ENCODE peak calls at places on chromosomes 3 and 15, in nine cellular contexts. One of them, this sample, is unnamed.

GRCh38 chr15:62119224-62119925 is 45.7 kb downstream of the C2CD4B start:
- DNase-seq in H9: no peak
- DNase-seq in colonic mucosa: no peak
- DNase-seq in brain microvascular endothelial cell: peak; percentile 92
- DNase-seq in spleen: no peak
- DNase-seq in astrocyte: peak; percentile 97
- DNase-seq in ovary: no peak
- DNase-seq in esophagus muscularis mucosa: no peak
- DNase-seq in psoas muscle: no peak
- DNase-seq in this sample: no peak

GRCh38 chr3:13149331-13150203 is 76.3 kb upstream of the IQSEC1 start:
- DNase-seq in psoas muscle: no peak
- DNase-seq in ovary: no peak
- DNase-seq in H9: no peak
- DNase-seq in spleen: peak; percentile 59
- DNase-seq in esophagus muscularis mucosa: no peak
- DNase-seq in colonic mucosa: no peak
- DNase-seq in brain microvascular endothelial cell: no peak
- DNase-seq in astrocyte: no peak
- DNase-seq in this sample: no peak

GRCh38 chr15:38623744-38624143 is 59.1 kb upstream of the RASGRP1 start:
- DNase-seq in spleen: no peak
- DNase-seq in colonic mucosa: no peak
- DNase-seq in psoas muscle: peak; percentile 16
- DNase-seq in esophagus muscularis mucosa: no peak
- DNase-seq in astrocyte: no peak
- DNase-seq in ovary: no peak
- DNase-seq in H9: no peak
- DNase-seq in brain microvascular endothelial cell: no peak
- DNase-seq in this sample: no peak

GRCh38 chr3:38454179-38454883 is 641 bp downstream of the ACVR2B start:
- DNase-seq in esophagus muscularis mucosa: no peak
- DNase-seq in psoas muscle: peak; percentile 39
- DNase-seq in astrocyte: no peak
- DNase-seq in colonic mucosa: peak; percentile 69
- DNase-seq in spleen: peak; percentile 79
- DNase-seq in H9: no peak
- DNase-seq in brain microvascular endothelial cell: no peak
- DNase-seq in ovary: peak; percentile 63
- DNase-seq in this sample: peak; percentile 44

GRCh38 chr3:178048768-178049167 is 487.5 kb upstream of the KCNMB2 start:
- DNase-seq in colonic mucosa: no peak
- DNase-seq in H9: no peak
- DNase-seq in psoas muscle: no peak
- DNase-seq in esophagus muscularis mucosa: no peak
- DNase-seq in brain microvascular endothelial cell: no peak
- DNase-seq in spleen: no peak
- DNase-seq in astrocyte: no peak
- DNase-seq in ovary: no peak
- DNase-seq in this sample: no peak

GRCh38 chr15:23753248-23753647 is 66.1 kb upstream of the NDN start:
- DNase-seq in esophagus muscularis mucosa: no peak
- DNase-seq in spleen: no peak
- DNase-seq in brain microvascular endothelial cell: no peak
- DNase-seq in psoas muscle: no peak
- DNase-seq in ovary: no peak
- DNase-seq in H9: no peak
- DNase-seq in colonic mucosa: no peak
- DNase-seq in astrocyte: no peak
- DNase-seq in this sample: no peak

GRCh38 chr3:170811515-170811914 is 58.5 kb downstream of the RPL22L1 start:
- DNase-seq in H9: no peak
- DNase-seq in brain microvascular endothelial cell: peak; percentile 18
- DNase-seq in colonic mucosa: no peak
- DNase-seq in spleen: no peak
- DNase-seq in esophagus muscularis mucosa: no peak
- DNase-seq in psoas muscle: no peak
- DNase-seq in astrocyte: peak; percentile 58
- DNase-seq in ovary: no peak
- DNase-seq in this sample: no peak

GRCh38 chr3:112979244-112979832 is 4.4 kb upstream of the CD200R1 start:
- DNase-seq in psoas muscle: no peak
- DNase-seq in brain microvascular endothelial cell: no peak
- DNase-seq in ovary: no peak
- DNase-seq in esophagus muscularis mucosa: no peak
- DNase-seq in spleen: no peak
- DNase-seq in astrocyte: peak; percentile 12
- DNase-seq in colonic mucosa: no peak
- DNase-seq in H9: no peak
- DNase-seq in this sample: no peak

GRCh38 chr3:106688463-106688862 is 688.8 kb upstream of the CCDC54 start:
- DNase-seq in astrocyte: peak; percentile 90
- DNase-seq in esophagus muscularis mucosa: no peak
- DNase-seq in spleen: no peak
- DNase-seq in colonic mucosa: no peak
- DNase-seq in H9: no peak
- DNase-seq in psoas muscle: no peak
- DNase-seq in brain microvascular endothelial cell: peak; percentile 57
- DNase-seq in ovary: no peak
- DNase-seq in this sample: no peak

DNA sequence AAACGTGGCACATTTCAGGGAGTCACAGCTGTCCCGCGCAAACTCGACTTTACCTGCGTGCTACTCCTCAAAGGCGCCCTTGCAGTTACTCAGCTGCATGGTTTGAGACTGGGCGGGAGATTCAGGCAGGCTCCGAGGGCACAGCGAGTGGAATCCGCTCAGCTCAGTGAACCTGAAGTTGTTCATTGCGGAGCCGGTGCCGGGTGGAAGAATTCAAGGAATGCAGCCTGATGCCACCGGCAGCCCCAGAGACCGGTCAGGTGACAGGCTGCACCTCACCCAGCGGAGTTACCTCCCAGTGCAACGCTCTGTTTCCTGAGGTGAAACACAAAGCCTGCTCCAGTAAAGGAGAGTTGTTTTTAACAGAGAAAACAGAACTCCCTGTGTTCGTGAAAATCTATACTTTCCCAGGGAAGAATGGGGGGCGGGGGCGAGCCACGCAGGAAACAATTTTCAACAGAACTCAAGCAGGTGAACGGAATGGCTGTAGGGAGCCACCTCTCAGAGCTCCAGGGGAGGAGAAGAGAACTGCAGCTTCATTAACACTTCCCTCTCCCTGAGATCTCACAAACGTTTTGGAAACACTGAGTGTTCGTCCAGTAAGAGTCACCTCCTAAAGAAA is 3.8 kb downstream of the VEPH1 start:
- DNase-seq in astrocyte: peak; percentile 26
- DNase-seq in spleen: peak; percentile 69
- DNase-seq in psoas muscle: peak; percentile 14
- DNase-seq in brain microvascular endothelial cell: peak; percentile 18
- DNase-seq in H9: peak; percentile 92
- DNase-seq in ovary: no peak
- DNase-seq in esophagus muscularis mucosa: peak; percentile 78
- DNase-seq in colonic mucosa: peak; percentile 70
- DNase-seq in this sample: peak; percentile 98
- H3K27ac ChIP-seq in astrocyte: no peak overlapping the region
- H3K27ac ChIP-seq in spleen: no peak overlapping the region
- H3K27ac ChIP-seq in psoas muscle: no peak overlapping the region
- H3K27ac ChIP-seq in brain microvascular endothelial cell: no peak overlapping the region
- H3K27ac ChIP-seq in H9: peak overlapping the region; percentile 87
- H3K27ac ChIP-seq in ovary: no peak overlapping the region
- H3K27ac ChIP-seq in esophagus muscularis mucosa: no peak overlapping the region
- H3K27ac ChIP-seq in colonic mucosa: no peak overlapping the region
- H3K27ac ChIP-seq in this sample: peak overlapping the region; percentile 54

DNA sequence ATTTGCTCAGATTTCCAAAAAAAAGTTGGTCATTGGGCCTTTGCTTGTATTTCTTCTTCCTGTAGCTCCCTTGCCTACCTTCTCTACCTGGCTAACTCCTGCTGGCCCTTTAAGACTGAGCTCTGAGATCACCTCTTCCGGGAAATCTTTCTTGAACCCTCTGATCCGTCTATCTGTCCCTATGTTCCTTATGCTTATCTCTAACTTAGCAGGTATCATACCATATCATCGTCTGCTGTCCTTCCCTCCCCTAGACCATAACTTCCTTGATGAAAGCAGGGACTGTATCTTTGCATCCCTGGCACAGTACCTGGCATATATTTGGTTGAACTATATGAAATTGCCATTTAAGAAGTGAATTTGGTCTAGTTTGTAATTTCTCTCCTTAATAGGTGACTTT is 42.3 kb downstream of the PDE8A start:
- DNase-seq in brain microvascular endothelial cell: no peak
- DNase-seq in esophagus muscularis mucosa: no peak
- DNase-seq in ovary: no peak
- DNase-seq in spleen: no peak
- DNase-seq in psoas muscle: no peak
- DNase-seq in colonic mucosa: no peak
- DNase-seq in H9: no peak
- DNase-seq in astrocyte: no peak
- DNase-seq in this sample: no peak
- H3K27ac ChIP-seq in brain microvascular endothelial cell: no peak overlapping the region
- H3K27ac ChIP-seq in esophagus muscularis mucosa: no peak overlapping the region
- H3K27ac ChIP-seq in ovary: no peak overlapping the region
- H3K27ac ChIP-seq in spleen: no peak overlapping the region
- H3K27ac ChIP-seq in psoas muscle: no peak overlapping the region
- H3K27ac ChIP-seq in colonic mucosa: no peak overlapping the region
- H3K27ac ChIP-seq in H9: no peak overlapping the region
- H3K27ac ChIP-seq in astrocyte: no peak overlapping the region
- H3K27ac ChIP-seq in this sample: no peak overlapping the region

GRCh38 chr15:98860647-98861041 is 146.9 kb downstream of the PGPEP1L start:
- DNase-seq in astrocyte: no peak
- DNase-seq in spleen: no peak
- DNase-seq in psoas muscle: no peak
- DNase-seq in ovary: no peak
- DNase-seq in colonic mucosa: no peak
- DNase-seq in brain microvascular endothelial cell: no peak
- DNase-seq in esophagus muscularis mucosa: no peak
- DNase-seq in H9: no peak
- DNase-seq in this sample: no peak
- H3K27ac ChIP-seq in astrocyte: no peak overlapping the region
- H3K27ac ChIP-seq in spleen: no peak overlapping the region
- H3K27ac ChIP-seq in psoas muscle: no peak overlapping the region
- H3K27ac ChIP-seq in ovary: no peak overlapping the region
- H3K27ac ChIP-seq in colonic mucosa: no peak overlapping the region
- H3K27ac ChIP-seq in brain microvascular endothelial cell: no peak overlapping the region
- H3K27ac ChIP-seq in esophagus muscularis mucosa: peak overlapping the region; percentile 3
- H3K27ac ChIP-seq in H9: no peak overlapping the region
- H3K27ac ChIP-seq in this sample: no peak overlapping the region

DNA sequence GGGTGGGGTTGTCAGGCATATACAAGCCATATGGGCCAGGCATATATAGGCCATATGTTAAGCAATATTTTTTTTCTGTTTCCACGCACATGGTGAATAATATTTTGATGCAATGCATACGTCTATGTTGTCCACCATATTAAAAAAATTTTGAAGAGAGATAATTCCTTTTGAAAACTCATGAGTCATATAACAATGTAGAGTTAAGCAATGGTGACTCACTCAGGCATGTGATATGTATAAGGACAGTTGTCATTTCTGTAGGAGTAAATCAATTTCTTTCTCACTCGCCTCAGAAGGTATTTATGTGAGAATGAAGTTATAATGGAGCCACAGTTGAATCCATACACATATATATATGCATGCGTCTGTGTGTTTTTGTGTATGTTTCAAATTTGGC is 272.6 kb downstream of the EPHA3 start:
- DNase-seq in esophagus muscularis mucosa: no peak
- DNase-seq in ovary: no peak
- DNase-seq in astrocyte: peak; percentile 47
- DNase-seq in H9: no peak
- DNase-seq in spleen: no peak
- DNase-seq in psoas muscle: no peak
- DNase-seq in colonic mucosa: no peak
- DNase-seq in brain microvascular endothelial cell: peak; percentile 47
- DNase-seq in this sample: no peak
- H3K27ac ChIP-seq in esophagus muscularis mucosa: no peak overlapping the region
- H3K27ac ChIP-seq in ovary: no peak overlapping the region
- H3K27ac ChIP-seq in astrocyte: no peak overlapping the region
- H3K27ac ChIP-seq in H9: no peak overlapping the region
- H3K27ac ChIP-seq in spleen: no peak overlapping the region
- H3K27ac ChIP-seq in psoas muscle: no peak overlapping the region
- H3K27ac ChIP-seq in colonic mucosa: no peak overlapping the region
- H3K27ac ChIP-seq in brain microvascular endothelial cell: peak overlapping the region; percentile 28
- H3K27ac ChIP-seq in this sample: no peak overlapping the region

This sample was measured in thyroid gland.